ENCODE peak calls at places on chromosomes 11 and 22, in six cellular contexts. A, G, T, H, W and X are unnamed samples.

GRCh38 chr11:132718711-132719641 is 813.3 kb downstream of the OPCML start:
- DNase-seq in G (no peak), H (no peak), T (no peak), W (peak; percentile 8), A (no peak), X (no peak)

GRCh38 chr11:69044111-69045013 is 4.4 kb upstream of the TPCN2 start:
- DNase-seq in G (peak; percentile 61), W (peak; percentile 84), T (peak; percentile 79), A (peak; percentile 56), H (peak; percentile 74), X (peak; percentile 90)

GRCh38 chr11:86738615-86739014 is 61.7 kb upstream of the PRSS23 start:
- DNase-seq in G (no peak), A (peak; percentile 10), W (no peak), H (no peak), T (no peak), X (no peak)

GRCh38 chr11:1943576-1943975 is 3.6 kb upstream of the MRPL23 start:
- DNase-seq in W (no peak), T (no peak), H (peak; percentile 49), G (no peak), A (no peak), X (no peak)

GRCh38 chr22:41501209-41501608 is 32.3 kb downstream of the ACO2 start:
- DNase-seq in A (peak; percentile 16), H (peak; percentile 37), G (no peak), W (no peak), T (no peak), X (no peak)

GRCh38 chr11:76642341-76642740 is 28.2 kb downstream of the LRRC32 start:
- DNase-seq in G (no peak), A (no peak), W (no peak), H (no peak), T (no peak), X (no peak)

GRCh38 chr22:26213826-26214225 is 44.6 kb downstream of the SEZ6L start:
- DNase-seq in T (no peak), W (no peak), H (no peak), G (no peak), A (no peak), X (no peak)

GRCh38 chr11:13169709-13170108 is 107.9 kb upstream of the BMAL1 start:
- DNase-seq in G (no peak), T (peak; percentile 14), A (peak; percentile 48), H (no peak), W (peak; percentile 65), X (peak; percentile 69)

GRCh38 chr11:12507391-12507790 is 130.0 kb downstream of the PARVA start:
- DNase-seq in H (no peak), G (no peak), W (no peak), A (no peak), T (no peak), X (no peak)

GRCh38 chr11:108322666-108323065 is 99.8 kb downstream of the ATM start:
- DNase-seq in H (no peak), A (no peak), W (no peak), T (no peak), G (no peak), X (peak; percentile 33)

GRCh38 chr11:96465537-96465936 is 75.7 kb downstream of the JRKL start:
- DNase-seq in H (no peak), T (no peak), A (no peak), W (no peak), G (no peak), X (no peak)

GRCh38 chr11:66934971-66935779 is 23.0 kb downstream of the PC start:
- DNase-seq in H (no peak), A (no peak), W (peak; percentile 66), G (no peak), T (no peak), X (peak; percentile 73)

GRCh38 chr11:47350315-47350714 is 2.2 kb downstream of the MYBPC3 start:
- DNase-seq in H (no peak), A (no peak), W (no peak), T (no peak), G (no peak), X (no peak)

GRCh38 chr11:79439430-79439892 is 1.4 kb downstream of the TENM4 start:
- DNase-seq in T (no peak), H (no peak), G (peak; percentile 16), W (peak; percentile 44), A (no peak), X (peak; percentile 15)

GRCh38 chr11:110032257-110032656 is 60.9 kb upstream of the ZC3H12C start:
- DNase-seq in H (no peak), G (no peak), W (no peak), T (no peak), A (no peak), X (peak; percentile 1)

GRCh38 chr22:35539910-35540599 is 576 bp upstream of the RASD2 start:
- DNase-seq in H (peak; percentile 79), A (no peak), G (no peak), W (peak; percentile 43), T (peak; percentile 27), X (peak; percentile 82)

GRCh38 chr11:19091366-19091765 is 25.6 kb upstream of the ZDHHC13 start:
- DNase-seq in A (no peak), T (no peak), G (no peak), H (no peak), W (peak; percentile 30), X (no peak)

GRCh38 chr11:74325649-74326645 is 14.5 kb upstream of the P4HA3 start:
- DNase-seq in A (peak; percentile 96), H (peak; percentile 94), W (peak; percentile 35), T (peak; percentile 92), G (peak; percentile 79), X (peak; percentile 84)

GRCh38 chr11:7484645-7485044 is 661 bp upstream of the OLFML1 start:
- DNase-seq in G (no peak), W (no peak), A (no peak), H (no peak), T (no peak), X (no peak)

GRCh38 chr11:42311504-42311903 is 852.1 kb upstream of the LRRC4C start:
- DNase-seq in T (no peak), W (no peak), A (peak; percentile 96), G (peak; percentile 14), H (peak; percentile 24), X (no peak)

GRCh38 chr22:19819209-19819910 is 35.3 kb downstream of the GNB1L start:
- DNase-seq in H (no peak), T (no peak), G (no peak), W (no peak), A (no peak), X (no peak)

GRCh38 chr11:29272019-29272654 is 744.7 kb downstream of the KCNA4 start:
- DNase-seq in A (peak; percentile 59), G (no peak), W (peak; percentile 58), T (no peak), H (peak; percentile 21), X (peak; percentile 62)

GRCh38 chr11:107508858-107509244 is 51.2 kb upstream of the CWF19L2 start:
- DNase-seq in A (no peak), G (no peak), H (no peak), T (no peak), W (no peak), X (no peak)

GRCh38 chr11:9264381-9265210 is 554 bp downstream of the DENND5A start:
- DNase-seq in G (peak; percentile 69), T (peak; percentile 76), A (peak; percentile 87), W (peak; percentile 91), H (peak; percentile 78), X (peak; percentile 96)

GRCh38 chr11:8671242-8671641 is 11.2 kb downstream of the TRIM66 start:
- DNase-seq in A (peak; percentile 92), T (peak; percentile 51), H (peak; percentile 55), W (peak; percentile 83), G (peak; percentile 65), X (peak; percentile 96)

GRCh38 chr22:26168934-26169311 is 339 bp upstream of the SEZ6L start:
- DNase-seq in A (no peak), G (no peak), T (no peak), H (no peak), W (no peak), X (no peak)

GRCh38 chr11:131867457-131868257 is 497.2 kb downstream of the NTM start:
- DNase-seq in W (peak; percentile 84), G (peak; percentile 84), A (peak; percentile 80), T (peak; percentile 72), H (peak; percentile 70), X (peak; percentile 90)

GRCh38 chr11:125256471-125257010 is 92.0 kb downstream of the PKNOX2 start:
- DNase-seq in H (no peak), W (peak; percentile 27), A (no peak), T (no peak), G (no peak), X (no peak)

GRCh38 chr11:34356918-34357645 is 728 bp downstream of the ABTB2 start:
- DNase-seq in A (peak; percentile 52), W (peak; percentile 78), T (peak; percentile 62), G (peak; percentile 26), H (peak; percentile 85), X (peak; percentile 80)

GRCh38 chr22:19641983-19642451 is 72.3 kb upstream of the SEPTIN5 start:
- DNase-seq in W (no peak), H (no peak), G (no peak), T (no peak), A (no peak), X (no peak)

GRCh38 chr11:45180888-45181594 is 34.6 kb downstream of the PRDM11 start:
- DNase-seq in G (peak; percentile 30), W (peak; percentile 80), H (peak; percentile 89), T (peak; percentile 76), A (peak; percentile 59), X (peak; percentile 93)

GRCh38 chr11:133343951-133344350 is 188.3 kb downstream of the OPCML start:
- DNase-seq in W (no peak), H (no peak), G (no peak), T (no peak), A (no peak), X (no peak)

GRCh38 chr22:37351268-37351667 is 69.0 kb downstream of the CYTH4 start:
- DNase-seq in H (no peak), G (no peak), W (no peak), T (no peak), A (no peak), X (no peak)

DNA sequence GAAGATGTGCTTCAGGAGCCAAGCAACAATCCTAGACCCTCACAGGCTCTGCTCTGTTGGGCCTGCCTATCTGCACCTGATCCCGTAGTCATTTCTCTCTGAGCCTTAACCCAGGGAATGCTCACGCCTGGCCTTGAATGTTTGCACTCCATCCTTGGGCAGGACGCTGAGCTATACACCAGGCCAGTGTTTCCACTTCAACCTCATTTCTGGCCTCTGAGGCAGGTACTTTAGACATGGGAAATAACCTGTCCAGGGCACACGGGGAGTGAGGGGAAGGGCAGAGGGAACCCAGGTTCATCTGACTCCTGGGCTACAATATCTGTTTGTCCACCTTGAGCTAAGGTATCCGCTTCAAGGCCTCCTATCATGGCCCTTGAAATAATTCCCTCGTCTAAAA is 9.9 kb downstream of the RSPH14 start:
- DNase-seq in A (no peak), W (no peak), G (no peak), H (no peak), T (no peak), X (no peak)
- H3K4me1 ChIP-seq in A (no peaks in the 10 kb centered on the region), W (peaks cover 2% of the 10 kb centered on the region), G (no peaks in the 10 kb centered on the region), H (no peaks in the 10 kb centered on the region), T (no peaks in the 10 kb centered on the region), X (no peaks in the 10 kb centered on the region)

GRCh38 chr11:65311197-65311631 is 3.5 kb upstream of the CDC42EP2 start:
- DNase-seq in H (no peak), G (no peak), A (no peak), T (no peak), W (no peak), X (no peak)
- H3K4me1 ChIP-seq in H (peaks cover 12% of the 10 kb centered on the region), G (no peaks in the 10 kb centered on the region), A (peaks cover 32% of the 10 kb centered on the region), T (peaks cover 42% of the 10 kb centered on the region), W (peaks cover 19% of the 10 kb centered on the region), X (peaks cover 59% of the 10 kb centered on the region)

GRCh38 chr11:111736191-111736590 is 30.0 kb downstream of the PPP2R1B start:
- DNase-seq in G (no peak), W (no peak), H (no peak), T (no peak), A (no peak), X (peak; percentile 63)
- H3K4me1 ChIP-seq in G (no peaks in the 10 kb centered on the region), W (peaks cover 52% of the 10 kb centered on the region), H (peaks cover 70% of the 10 kb centered on the region), T (peaks cover 65% of the 10 kb centered on the region), A (peaks cover 59% of the 10 kb centered on the region), X (peaks cover 83% of the 10 kb centered on the region)

GRCh38 chr11:61966673-61967176 is 709 bp downstream of the FTH1 start:
- DNase-seq in A (peak; percentile 47), T (no peak), W (peak; percentile 58), G (no peak), H (no peak), X (peak; percentile 57)
- H3K4me1 ChIP-seq in A (peaks cover 60% of the 10 kb centered on the region), T (peaks cover 75% of the 10 kb centered on the region), W (peaks cover 32% of the 10 kb centered on the region), G (no peaks in the 10 kb centered on the region), H (peaks cover 60% of the 10 kb centered on the region), X (peaks cover 64% of the 10 kb centered on the region)